ENCODE peak calls at places on chromosome 22, in ten cellular contexts. X is body of pancreas; Y is coronary artery; W is fibroblast of villous mesenchyme; G is CD4-positive, CD25-positive, alpha-beta regulatory T cell; A is esophagus muscularis mucosa; K is HL-60; V is CD8-positive, alpha-beta T cell; O is heart right ventricle; E is aorta. B is an unnamed sample.

GRCh38 chr22:48081281-48081680 is 1318.8 kb downstream of the TBC1D22A start:
- DNase-seq in X (no peak), Y (no peak), W (no peak), G (no peak), A (no peak), K (no peak), V (no peak), O (no peak), E (peak; percentile 67), B (no peak)

GRCh38 chr22:31210830-31211503 is 1.1 kb upstream of the LIMK2 start:
- DNase-seq in X (no peak), Y (no peak), W (no peak), G (peak; percentile 75), A (no peak), K (no peak), V (no peak), O (no peak), E (no peak), B (no peak)

GRCh38 chr22:22127100-22127499 is 117.5 kb upstream of the VPREB1 start:
- DNase-seq in X (no peak), Y (no peak), W (no peak), G (no peak), A (no peak), K (no peak), V (no peak), O (no peak), E (no peak), B (no peak)

GRCh38 chr22:41681616-41682015 is 7.1 kb downstream of the SNU13 start:
- DNase-seq in X (no peak), Y (no peak), W (peak; percentile 21), G (no peak), A (no peak), K (no peak), V (no peak), O (no peak), E (peak; percentile 53), B (no peak)

GRCh38 chr22:36546932-36547331 is 18.0 kb upstream of the EIF3D start:
- DNase-seq in X (no peak), Y (no peak), W (peak; percentile 47), G (peak; percentile 12), A (no peak), K (no peak), V (no peak), O (no peak), E (no peak), B (no peak)

GRCh38 chr22:31139866-31140716 is at the start of gene PLA2G3:
- DNase-seq in X (no peak), Y (no peak), W (peak; percentile 47), G (no peak), A (no peak), K (no peak), V (no peak), O (no peak), E (peak; percentile 78), B (peak; percentile 99)

GRCh38 chr22:48568736-48569330 is 1258.8 kb downstream of the BRD1 start:
- DNase-seq in X (no peak), Y (no peak), W (no peak), G (no peak), A (no peak), K (no peak), V (no peak), O (no peak), E (no peak), B (no peak)

GRCh38 chr22:19545935-19546207 is 21.7 kb upstream of the CLDN5 start:
- DNase-seq in X (no peak), Y (no peak), W (no peak), G (no peak), A (no peak), K (no peak), V (no peak), O (no peak), E (no peak), B (no peak)

GRCh38 chr22:36325163-36326031 is 62.4 kb downstream of the MYH9 start:
- DNase-seq in X (peak; percentile 57), Y (peak; percentile 93), W (peak; percentile 76), G (no peak), A (no peak), K (no peak), V (no peak), O (no peak), E (peak; percentile 90), B (no peak)

GRCh38 chr22:43185860-43186261 is 1.1 kb downstream of the TTLL12 start:
- DNase-seq in X (peak; percentile 86), Y (no peak), W (peak; percentile 28), G (no peak), A (no peak), K (peak; percentile 12), V (no peak), O (peak; percentile 62), E (no peak), B (peak; percentile 82)

GRCh38 chr22:30575011-30575671 is 676 bp upstream of the GAL3ST1 start:
- DNase-seq in X (peak; percentile 78), Y (peak; percentile 96), W (peak; percentile 90), G (no peak), A (no peak), K (no peak), V (no peak), O (peak; percentile 47), E (peak; percentile 81), B (peak; percentile 86)

GRCh38 chr22:30324008-30324730 is 2.6 kb downstream of the TBC1D10A start:
- DNase-seq in X (no peak), Y (no peak), W (peak; percentile 65), G (peak; percentile 69), A (no peak), K (peak; percentile 57), V (peak; percentile 53), O (no peak), E (peak; percentile 68), B (no peak)

GRCh38 chr22:48496226-48496845 is 1331.3 kb downstream of the BRD1 start:
- DNase-seq in X (no peak), Y (no peak), W (no peak), G (no peak), A (no peak), K (no peak), V (no peak), O (no peak), E (peak; percentile 57), B (no peak)

GRCh38 chr22:44669725-44670027 is 32.3 kb upstream of the PRR5 start:
- DNase-seq in X (no peak), Y (no peak), W (no peak), G (no peak), A (no peak), K (no peak), V (no peak), O (no peak), E (peak; percentile 34), B (peak; percentile 89)
- H3K4me3 ChIP-seq in X (no peak overlapping the region), Y (peak overlapping the region; percentile 78), W (peak overlapping the region; percentile 63), G (peak overlapping the region; percentile 42), A (peak overlapping the region; percentile 62), K (no peak overlapping the region), V (no peak overlapping the region), O (no peak overlapping the region), E (no peak overlapping the region), B (peak overlapping the region; percentile 52)

GRCh38 chr22:29012923-29013322 is 48.7 kb downstream of the C22orf31 start:
- DNase-seq in X (no peak), Y (no peak), W (no peak), G (no peak), A (no peak), K (no peak), V (no peak), O (no peak), E (no peak), B (no peak)

GRCh38 chr22:29009148-29009547 is 52.5 kb downstream of the C22orf31 start:
- DNase-seq in X (no peak), Y (no peak), W (no peak), G (no peak), A (no peak), K (no peak), V (no peak), O (no peak), E (no peak), B (no peak)

GRCh38 chr22:29011868-29012428 is 49.7 kb downstream of the C22orf31 start:
- DNase-seq in X (no peak), Y (no peak), W (no peak), G (no peak), A (no peak), K (no peak), V (no peak), O (no peak), E (no peak), B (no peak)

GRCh38 chr22:29014301-29014700 is 47.3 kb downstream of the C22orf31 start:
- DNase-seq in X (no peak), Y (no peak), W (no peak), G (no peak), A (no peak), K (no peak), V (no peak), O (no peak), E (no peak), B (no peak)

DNA sequence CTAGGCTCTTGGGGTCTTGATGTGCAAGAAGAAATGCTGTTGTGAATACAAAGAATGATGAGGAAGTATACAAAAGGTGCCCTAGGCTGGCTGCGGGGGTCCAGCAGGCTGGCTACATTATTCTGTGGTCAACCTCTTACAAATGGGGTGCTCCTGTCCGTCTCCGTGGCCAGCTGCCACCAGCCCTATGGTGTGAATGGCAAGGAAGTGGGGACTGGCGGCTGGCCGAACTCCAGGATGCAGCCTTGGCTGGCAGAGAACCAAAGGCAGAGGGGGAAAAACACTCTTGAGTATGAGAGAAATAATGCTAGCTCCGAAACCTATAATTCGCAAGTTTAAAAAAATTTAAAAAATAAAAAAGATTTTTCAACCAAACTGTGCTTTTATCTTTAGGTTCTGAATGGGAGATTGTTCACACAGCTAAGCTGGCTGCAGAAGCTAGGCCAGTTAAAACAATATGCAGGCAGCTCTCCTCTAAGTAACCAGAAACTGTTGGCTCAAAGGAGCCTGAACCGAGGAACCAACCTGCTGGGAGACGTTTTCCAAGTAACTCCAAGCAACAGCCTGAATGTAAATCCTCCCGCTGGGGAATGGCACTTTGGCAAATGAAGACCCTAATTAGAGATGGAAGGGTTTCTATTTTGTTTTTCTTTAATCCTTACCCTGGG is 50.3 kb downstream of the C22orf31 start:
- DNase-seq in X (peak; percentile 41), Y (no peak), W (no peak), G (no peak), A (no peak), K (no peak), V (no peak), O (peak; percentile 24), E (no peak), B (peak; percentile 33)
- H3K4me3 ChIP-seq in X (no peak overlapping the region), Y (no peak overlapping the region), W (no peak overlapping the region), G (no peak overlapping the region), A (no peak overlapping the region), K (no peak overlapping the region), V (no peak overlapping the region), O (no peak overlapping the region), E (no peak overlapping the region), B (no peak overlapping the region)

DNA sequence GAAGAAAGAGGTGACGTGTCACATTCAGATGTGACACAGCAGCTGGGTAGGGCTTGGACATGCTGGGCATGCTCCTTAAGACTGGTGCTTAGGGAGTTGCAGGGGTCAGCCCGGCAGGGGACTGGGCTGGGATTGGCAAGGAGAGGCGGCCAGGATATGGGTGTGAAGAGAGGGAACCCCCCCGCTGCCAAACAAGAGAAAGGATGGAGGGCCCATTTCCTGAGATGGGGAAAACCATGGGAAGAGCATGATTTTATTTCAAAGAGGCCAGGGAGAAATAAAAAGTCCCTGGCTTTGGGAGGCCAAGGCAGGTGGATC is 5.3 kb downstream of the ATF4 start:
- DNase-seq in X (no peak), Y (no peak), W (no peak), G (no peak), A (no peak), K (no peak), V (no peak), O (no peak), E (peak; percentile 44), B (peak; percentile 61)
- H3K4me3 ChIP-seq in X (no peak overlapping the region), Y (no peak overlapping the region), W (no peak overlapping the region), G (no peak overlapping the region), A (no peak overlapping the region), K (no peak overlapping the region), V (no peak overlapping the region), O (no peak overlapping the region), E (no peak overlapping the region), B (no peak overlapping the region)

GRCh38 chr22:17707526-17707925 is 66.7 kb downstream of the BID start:
- DNase-seq in X (no peak), Y (no peak), W (peak; percentile 30), G (no peak), A (no peak), K (no peak), V (no peak), O (no peak), E (no peak), B (no peak)
- H3K4me3 ChIP-seq in X (no peak overlapping the region), Y (peak overlapping the region; percentile 63), W (peak overlapping the region; percentile 48), G (no peak overlapping the region), A (peak overlapping the region; percentile 36), K (no peak overlapping the region), V (no peak overlapping the region), O (peak overlapping the region; percentile 40), E (no peak overlapping the region), B (no peak overlapping the region)